ENCODE peak calls at places on chromosome 21, in five cellular contexts. P is activated CD4-positive, alpha-beta T cell treated with anti-CD3 and anti-CD28 coated beads for 24 hours; V is C1 segment of cervical spinal cord; K is globus pallidus; B is AG10803. D is an unnamed sample.

GRCh38 chr21:46081022-46081861 is 16.7 kb upstream of the COL6A2 start:
- DNase-seq in K (no peak), P (no peak), B (peak; percentile 67), V (no peak), D (no peak)

GRCh38 chr21:46509760-46510159 is 51.1 kb downstream of the DIP2A start:
- DNase-seq in P (no peak), V (no peak), B (peak; percentile 4), K (no peak), D (no peak)

GRCh38 chr21:45982758-45983731 is 1.5 kb downstream of the COL6A1 start:
- DNase-seq in V (no peak), B (no peak), P (no peak), K (no peak), D (no peak)

GRCh38 chr21:33815153-33815707 is 100.4 kb downstream of the ATP5PO start:
- DNase-seq in V (no peak), K (no peak), B (no peak), P (no peak), D (no peak)

GRCh38 chr21:41217656-41218380 is 49.9 kb downstream of the BACE2 start:
- DNase-seq in B (no peak), P (no peak), K (no peak), V (no peak), D (no peak)

GRCh38 chr21:39182484-39183271 is 573 bp downstream of the PSMG1 start:
- DNase-seq in P (peak; percentile 9), K (peak; percentile 29), B (peak; percentile 23), V (no peak), D (no peak)

GRCh38 chr21:45351061-45351460 is 53.9 kb upstream of the COL18A1 start:
- DNase-seq in V (no peak), B (no peak), P (no peak), K (no peak), D (no peak)

GRCh38 chr21:29166853-29167252 is 36.4 kb downstream of the MAP3K7CL start:
- DNase-seq in V (no peak), B (no peak), P (no peak), K (no peak), D (no peak)

GRCh38 chr21:45496968-45497845 is 45.0 kb downstream of the SLC19A1 start:
- DNase-seq in V (no peak), P (no peak), B (no peak), K (no peak), D (no peak)

GRCh38 chr21:26597023-26597422 is 23.9 kb upstream of the CYYR1 start:
- DNase-seq in K (no peak), P (no peak), B (no peak), V (no peak), D (no peak)

GRCh38 chr21:17467392-17467791 is 45.5 kb upstream of the CXADR start:
- DNase-seq in B (no peak), V (no peak), K (no peak), P (no peak), D (no peak)

GRCh38 chr21:21463456-21463855 is 465.2 kb downstream of the NCAM2 start:
- DNase-seq in V (no peak), B (peak; percentile 25), K (peak; percentile 16), P (no peak), D (no peak)

GRCh38 chr21:31426235-31426797 is 82.3 kb upstream of the TIAM1 start:
- DNase-seq in K (no peak), P (no peak), B (no peak), V (no peak), D (no peak)

GRCh38 chr21:27555996-27556395 is 589.1 kb upstream of the ADAMTS5 start:
- DNase-seq in B (peak; percentile 75), K (no peak), P (no peak), V (no peak), D (no peak)

GRCh38 chr21:42496839-42497202 is 797 bp upstream of the RSPH1 start:
- DNase-seq in B (no peak), K (no peak), P (no peak), V (no peak), D (no peak)

GRCh38 chr21:35169574-35169973 is 120.5 kb upstream of the RUNX1 start:
- DNase-seq in B (no peak), P (no peak), K (no peak), V (no peak), D (no peak)

GRCh38 chr21:34911360-34911759 is 137.7 kb downstream of the RUNX1 start:
- DNase-seq in K (no peak), V (no peak), P (no peak), B (no peak), D (no peak)

GRCh38 chr21:42056996-42057689 is 14.0 kb upstream of the UMODL1 start:
- DNase-seq in B (peak; percentile 98), P (no peak), V (no peak), K (no peak), D (no peak)

GRCh38 chr21:33115586-33116541 is 45.9 kb downstream of the OLIG1 start:
- DNase-seq in V (no peak), B (no peak), K (peak; percentile 95), P (no peak), D (no peak)

GRCh38 chr21:44637018-44637850 is at the start of gene KRTAP10-10:
- DNase-seq in P (no peak), V (no peak), B (no peak), K (no peak), D (no peak)

GRCh38 chr21:43904316-43904925 is 39.4 kb downstream of the AGPAT3 start:
- DNase-seq in P (no peak), K (no peak), V (no peak), B (no peak), D (no peak)

GRCh38 chr21:42836767-42837301 is 42.5 kb downstream of the WDR4 start:
- DNase-seq in V (no peak), P (no peak), K (no peak), B (no peak), D (peak; percentile 14)

GRCh38 chr21:31142600-31142999 is 104.3 kb upstream of the KRTAP19-8 start:
- DNase-seq in P (no peak), B (no peak), K (no peak), V (no peak), D (no peak)

GRCh38 chr21:36788116-36788515 is 89.2 kb downstream of the SIM2 start:
- DNase-seq in B (no peak), V (no peak), P (no peak), K (no peak), D (no peak)

GRCh38 chr21:16708431-16708830 is 804.4 kb upstream of the CXADR start:
- DNase-seq in B (peak; percentile 59), V (no peak), P (no peak), K (no peak), D (no peak)

GRCh38 chr21:43928230-43928607 is 63.2 kb downstream of the AGPAT3 start:
- DNase-seq in K (no peak), P (no peak), B (no peak), V (no peak), D (no peak)